ENCODE peak calls at places on chromosomes 16 and 17, in nine cellular contexts. N, H, Q, J, D, L, Y, V and I are unnamed samples.

GRCh38 chr16:28090646-28091377 is 27.3 kb upstream of the GSG1L start:
- DNase-seq in N (no peak), H (peak; percentile 4), Q (peak; percentile 60), J (no peak), D (no peak), L (no peak), Y (no peak), V (no peak), I (peak; percentile 36)

GRCh38 chr17:63622571-63623390 is 564 bp downstream of the MAP3K3 start:
- DNase-seq in N (no peak), H (no peak), Q (peak; percentile 85), J (peak; percentile 42), D (peak; percentile 70), L (peak; percentile 24), Y (peak; percentile 77), V (peak; percentile 18), I (peak; percentile 45)

GRCh38 chr16:2518823-2519710 is 1.1 kb upstream of the AMDHD2 start:
- DNase-seq in N (no peak), H (no peak), Q (no peak), J (no peak), D (peak; percentile 27), L (no peak), Y (no peak), V (no peak), I (no peak)

GRCh38 chr16:12673466-12673865 is 130.2 kb downstream of the CPPED1 start:
- DNase-seq in N (no peak), H (no peak), Q (no peak), J (no peak), D (no peak), L (no peak), Y (no peak), V (no peak), I (no peak)

GRCh38 chr17:18356624-18357023 is 6.7 kb downstream of the SHMT1 start:
- DNase-seq in N (no peak), H (peak; percentile 57), Q (peak; percentile 32), J (no peak), D (peak; percentile 77), L (no peak), Y (peak; percentile 21), V (no peak), I (no peak)

GRCh38 chr16:24166684-24167083 is 89.5 kb upstream of the CACNG3 start:
- DNase-seq in N (no peak), H (no peak), Q (no peak), J (no peak), D (no peak), L (peak; percentile 1), Y (no peak), V (no peak), I (no peak)

GRCh38 chr16:69417537-69418199 is 6.8 kb upstream of the CYB5B start:
- DNase-seq in N (no peak), H (no peak), Q (no peak), J (no peak), D (no peak), L (peak; percentile 13), Y (no peak), V (no peak), I (no peak)

GRCh38 chr17:35244345-35245195 is 1.7 kb downstream of the SLFN5 start:
- DNase-seq in N (peak; percentile 85), H (peak; percentile 69), Q (peak; percentile 70), J (peak; percentile 82), D (peak; percentile 92), L (no peak), Y (peak; percentile 65), V (no peak), I (peak; percentile 95)

GRCh38 chr16:22139008-22139407 is 23.3 kb upstream of the SDR42E2 start:
- DNase-seq in N (no peak), H (no peak), Q (no peak), J (no peak), D (no peak), L (no peak), Y (no peak), V (no peak), I (no peak)

GRCh38 chr16:81995651-81996050 is 15.6 kb downstream of the SDR42E1 start:
- DNase-seq in N (no peak), H (no peak), Q (no peak), J (no peak), D (no peak), L (no peak), Y (no peak), V (no peak), I (no peak)

GRCh38 chr16:714079-714478 is 839 bp upstream of the METRN start:
- DNase-seq in N (no peak), H (no peak), Q (no peak), J (no peak), D (no peak), L (no peak), Y (no peak), V (no peak), I (no peak)

GRCh38 chr17:61414141-61414935 is 14.7 kb downstream of the TBX2 start:
- DNase-seq in N (no peak), H (no peak), Q (no peak), J (no peak), D (peak; percentile 21), L (no peak), Y (no peak), V (no peak), I (no peak)

GRCh38 chr16:89093602-89094251 is at the start of gene ACSF3:
- DNase-seq in N (peak; percentile 38), H (no peak), Q (peak; percentile 97), J (peak; percentile 59), D (peak; percentile 52), L (peak; percentile 12), Y (peak; percentile 69), V (no peak), I (peak; percentile 4)

GRCh38 chr17:74454197-74455024 is 12.0 kb upstream of the CD300A start:
- DNase-seq in N (peak; percentile 31), H (peak; percentile 7), Q (no peak), J (peak; percentile 54), D (peak; percentile 91), L (peak; percentile 79), Y (peak; percentile 95), V (peak; percentile 77), I (peak; percentile 55)

GRCh38 chr16:23670137-23670776 is 8.4 kb upstream of the PLK1 start:
- DNase-seq in N (no peak), H (peak; percentile 43), Q (peak; percentile 82), J (no peak), D (no peak), L (no peak), Y (no peak), V (no peak), I (peak; percentile 79)

GRCh38 chr16:47492428-47493357 is 31.6 kb downstream of the PHKB start:
- DNase-seq in N (no peak), H (peak; percentile 37), Q (peak; percentile 70), J (no peak), D (peak; percentile 80), L (no peak), Y (peak; percentile 82), V (no peak), I (peak; percentile 65)